ENCODE peak calls at places on chromosome 5, in four cellular contexts. One of them, this sample, is unnamed.

GRCh38 chr5:181133610-181134231 is 2.8 kb upstream of the OR2V1 start:
- DNase-seq in WTC11: no peak
- DNase-seq in K562: peak; percentile 87
- DNase-seq in HepG2: peak; percentile 12
- DNase-seq in this sample: no peak

GRCh38 chr5:111731638-111732037 is 25.4 kb downstream of the NREP start:
- DNase-seq in WTC11: no peak
- DNase-seq in K562: no peak
- DNase-seq in HepG2: no peak
- DNase-seq in this sample: no peak

GRCh38 chr5:60372786-60373185 is 327.2 kb downstream of the DEPDC1B start:
- DNase-seq in WTC11: no peak
- DNase-seq in K562: no peak
- DNase-seq in HepG2: peak; percentile 33
- DNase-seq in this sample: no peak

GRCh38 chr5:10222326-10222725 is 27.4 kb downstream of the ATPSCKMT start:
- DNase-seq in WTC11: no peak
- DNase-seq in K562: no peak
- DNase-seq in HepG2: no peak
- DNase-seq in this sample: no peak

GRCh38 chr5:4479381-4479780 is 660.7 kb upstream of the ADAMTS16 start:
- DNase-seq in WTC11: no peak
- DNase-seq in K562: no peak
- DNase-seq in HepG2: no peak
- DNase-seq in this sample: no peak

GRCh38 chr5:160287378-160288051 is 24.8 kb downstream of the CCNJL start:
- DNase-seq in WTC11: peak; percentile 86
- DNase-seq in K562: no peak
- DNase-seq in HepG2: peak; percentile 62
- DNase-seq in this sample: no peak

GRCh38 chr5:103582364-103582763 is 19.8 kb upstream of the NUDT12 start:
- DNase-seq in WTC11: peak; percentile 36
- DNase-seq in K562: peak; percentile 19
- DNase-seq in HepG2: peak; percentile 35
- DNase-seq in this sample: peak; percentile 18

GRCh38 chr5:180201051-180201987 is 7.7 kb downstream of the RASGEF1C start:
- DNase-seq in WTC11: peak; percentile 83
- DNase-seq in K562: peak; percentile 63
- DNase-seq in HepG2: peak; percentile 15
- DNase-seq in this sample: peak; percentile 73

GRCh38 chr5:135343417-135343816 is 55.6 kb downstream of the MACROH2A1 start:
- DNase-seq in WTC11: no peak
- DNase-seq in K562: no peak
- DNase-seq in HepG2: no peak
- DNase-seq in this sample: no peak

GRCh38 chr5:131242728-131243255 is 21.1 kb upstream of the CDC42SE2 start:
- DNase-seq in WTC11: no peak
- DNase-seq in K562: no peak
- DNase-seq in HepG2: no peak
- DNase-seq in this sample: no peak
- TF ChIP-seq ELF4 in WTC11: no peak
- TF ChIP-seq ELF4 in K562: no peak
- TF ChIP-seq ELF4 in HepG2: no peak
- TF ChIP-seq ELF4 in this sample: no peak

GRCh38 chr5:98110270-98110669 is 663.2 kb upstream of the RGMB start:
- DNase-seq in WTC11: no peak
- DNase-seq in K562: no peak
- DNase-seq in HepG2: no peak
- DNase-seq in this sample: no peak
- TF ChIP-seq ELF4 in WTC11: no peak
- TF ChIP-seq ELF4 in K562: no peak
- TF ChIP-seq ELF4 in HepG2: no peak
- TF ChIP-seq ELF4 in this sample: no peak

GRCh38 chr5:173869316-173869715 is 18.8 kb upstream of the CPEB4 start:
- DNase-seq in WTC11: no peak
- DNase-seq in K562: no peak
- DNase-seq in HepG2: no peak
- DNase-seq in this sample: no peak

GRCh38 chr5:173864126-173865075 is 23.7 kb upstream of the CPEB4 start:
- DNase-seq in WTC11: no peak
- DNase-seq in K562: no peak
- DNase-seq in HepG2: peak; percentile 35
- DNase-seq in this sample: no peak

GRCh38 chr5:173866249-173867172 is 21.6 kb upstream of the CPEB4 start:
- DNase-seq in WTC11: no peak
- DNase-seq in K562: peak; percentile 97
- DNase-seq in HepG2: no peak
- DNase-seq in this sample: no peak

GRCh38 chr5:173867173-173867679 is 20.9 kb upstream of the CPEB4 start:
- DNase-seq in WTC11: no peak
- DNase-seq in K562: no peak
- DNase-seq in HepG2: no peak
- DNase-seq in this sample: no peak

DNA sequence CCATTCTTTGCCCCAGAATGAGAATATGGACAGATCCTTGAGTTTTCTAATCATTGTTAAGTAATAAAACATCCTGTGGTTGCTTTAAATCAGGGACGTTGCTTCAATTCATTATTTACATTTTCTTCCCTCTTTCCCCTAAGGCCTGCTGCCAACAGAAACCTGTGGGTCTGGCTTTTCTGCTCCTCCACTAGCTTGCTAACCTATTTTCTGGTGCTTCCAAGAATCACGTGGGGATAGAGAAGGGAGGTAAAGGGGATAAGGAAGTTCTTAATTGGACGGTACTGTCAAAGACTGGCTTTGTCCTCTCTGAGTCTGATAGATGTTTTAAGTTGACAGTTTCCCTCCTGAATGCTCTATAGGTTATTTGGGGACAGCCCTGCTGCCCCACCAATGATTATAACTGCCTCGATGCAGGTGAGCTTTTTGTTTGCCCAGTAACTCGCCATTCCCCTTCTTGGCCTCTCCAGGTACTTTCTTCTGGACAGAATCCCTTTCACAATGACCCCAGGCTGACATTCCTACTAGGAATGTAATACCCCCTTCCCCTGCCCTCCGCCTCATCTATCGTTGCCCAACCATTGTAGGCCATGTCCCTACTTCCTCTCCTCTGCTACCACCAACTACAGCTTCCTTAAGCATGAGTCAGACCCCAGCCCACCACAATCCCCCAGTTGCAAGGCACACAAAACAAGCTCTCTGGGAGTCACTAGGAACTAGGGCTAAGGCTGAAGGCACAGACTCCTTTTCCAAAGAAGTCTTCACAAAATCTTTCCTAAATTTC is 19.9 kb upstream of the CPEB4 start:
- DNase-seq in WTC11: no peak
- DNase-seq in K562: no peak
- DNase-seq in HepG2: peak; percentile 43
- DNase-seq in this sample: no peak
- TF ChIP-seq ELF4 in WTC11: no peak
- TF ChIP-seq ELF4 in K562: no peak
- TF ChIP-seq ELF4 in HepG2: no peak
- TF ChIP-seq ELF4 in this sample: no peak

GRCh38 chr5:177310332-177310731 is 1.4 kb downstream of the MXD3 start:
- DNase-seq in WTC11: no peak
- DNase-seq in K562: no peak
- DNase-seq in HepG2: no peak
- DNase-seq in this sample: no peak
- TF ChIP-seq ELF4 in WTC11: no peak
- TF ChIP-seq ELF4 in K562: no peak
- TF ChIP-seq ELF4 in HepG2: no peak
- TF ChIP-seq ELF4 in this sample: no peak

GRCh38 chr5:123813251-123813650 is 301.3 kb downstream of the CSNK1G3 start:
- DNase-seq in WTC11: no peak
- DNase-seq in K562: no peak
- DNase-seq in HepG2: no peak
- DNase-seq in this sample: no peak

GRCh38 chr5:123811771-123812170 is 299.8 kb downstream of the CSNK1G3 start:
- DNase-seq in WTC11: no peak
- DNase-seq in K562: no peak
- DNase-seq in HepG2: no peak
- DNase-seq in this sample: no peak

GRCh38 chr5:123817267-123817666 is 305.3 kb downstream of the CSNK1G3 start:
- DNase-seq in WTC11: no peak
- DNase-seq in K562: no peak
- DNase-seq in HepG2: no peak
- DNase-seq in this sample: no peak

GRCh38 chr5:123813937-123814624 is 302.1 kb downstream of the CSNK1G3 start:
- DNase-seq in WTC11: no peak
- DNase-seq in K562: no peak
- DNase-seq in HepG2: no peak
- DNase-seq in this sample: peak; percentile 14

DNA sequence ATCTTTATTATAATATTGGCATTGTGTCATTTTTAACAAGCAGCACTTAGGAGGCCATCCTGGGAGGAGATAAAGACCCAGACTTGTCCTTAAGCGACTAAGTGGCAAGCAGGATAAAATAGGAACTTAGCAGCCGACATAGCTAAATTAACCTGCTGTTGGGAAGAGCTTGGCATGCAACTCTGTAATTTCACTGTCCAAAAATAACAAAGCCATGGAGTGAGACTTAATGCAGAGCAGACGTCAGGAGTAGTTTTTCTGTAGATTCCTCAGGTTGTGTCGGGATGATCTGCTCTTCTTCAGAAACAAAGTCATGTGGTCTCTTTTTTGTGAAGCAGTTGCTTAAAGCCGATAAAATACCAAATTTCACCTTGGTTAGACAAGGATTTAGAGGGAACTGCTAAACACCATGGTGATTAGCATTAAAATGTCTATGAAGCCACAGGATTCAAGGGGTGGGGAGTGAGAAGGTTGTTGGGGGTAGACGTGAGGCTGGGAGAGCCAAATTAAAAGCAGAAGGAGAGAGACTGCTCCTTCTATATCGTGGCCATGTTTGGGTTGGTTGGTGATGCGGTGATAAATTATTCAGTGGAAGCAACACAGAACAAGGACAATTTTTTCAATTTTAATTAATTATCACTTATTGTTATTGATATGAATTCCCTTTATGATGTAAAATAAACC is 303.0 kb downstream of the CSNK1G3 start:
- DNase-seq in WTC11: no peak
- DNase-seq in K562: no peak
- DNase-seq in HepG2: no peak
- DNase-seq in this sample: no peak
- TF ChIP-seq ELF4 in WTC11: no peak
- TF ChIP-seq ELF4 in K562: no peak
- TF ChIP-seq ELF4 in HepG2: no peak
- TF ChIP-seq ELF4 in this sample: no peak

GRCh38 chr5:124743534-124744169 is 2.8 kb downstream of the ZNF608 start:
- DNase-seq in WTC11: no peak
- DNase-seq in K562: no peak
- DNase-seq in HepG2: no peak
- DNase-seq in this sample: no peak

GRCh38 chr5:124740991-124741583 is 5.4 kb downstream of the ZNF608 start:
- DNase-seq in WTC11: no peak
- DNase-seq in K562: no peak
- DNase-seq in HepG2: no peak
- DNase-seq in this sample: no peak

GRCh38 chr5:124742983-124743533 is 3.4 kb downstream of the ZNF608 start:
- DNase-seq in WTC11: no peak
- DNase-seq in K562: no peak
- DNase-seq in HepG2: peak; percentile 24
- DNase-seq in this sample: no peak

GRCh38 chr5:124742521-124742920 is 3.9 kb downstream of the ZNF608 start:
- DNase-seq in WTC11: no peak
- DNase-seq in K562: no peak
- DNase-seq in HepG2: no peak
- DNase-seq in this sample: no peak

GRCh38 chr5:124741711-124742496 is 4.5 kb downstream of the ZNF608 start:
- DNase-seq in WTC11: no peak
- DNase-seq in K562: no peak
- DNase-seq in HepG2: no peak
- DNase-seq in this sample: peak; percentile 35
- TF ChIP-seq ELF4 in WTC11: no peak
- TF ChIP-seq ELF4 in K562: no peak
- TF ChIP-seq ELF4 in HepG2: no peak
- TF ChIP-seq ELF4 in this sample: no peak

DNA sequence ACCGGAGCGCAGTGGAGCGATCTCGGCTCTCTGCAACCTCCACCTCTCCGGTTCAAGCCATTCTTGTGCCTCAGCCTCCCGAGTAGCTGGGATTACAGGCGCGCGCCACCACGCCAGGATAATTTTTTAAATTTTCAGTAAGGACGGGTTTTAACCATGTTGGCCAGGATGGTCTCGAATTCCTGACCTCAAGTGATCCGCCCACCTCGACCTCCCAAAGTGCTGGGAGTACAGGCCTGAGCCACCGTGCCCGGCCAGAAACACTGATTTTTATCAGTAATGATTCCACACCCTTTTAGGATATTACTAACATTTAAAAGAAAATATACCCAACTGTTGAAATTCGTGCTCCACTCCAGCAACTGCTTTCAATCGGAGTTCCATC is 464 bp upstream of the FAM151B start:
- DNase-seq in WTC11: no peak
- DNase-seq in K562: no peak
- DNase-seq in HepG2: no peak
- DNase-seq in this sample: no peak
- TF ChIP-seq ELF4 in WTC11: no peak
- TF ChIP-seq ELF4 in K562: no peak
- TF ChIP-seq ELF4 in HepG2: no peak
- TF ChIP-seq ELF4 in this sample: no peak